ENCODE peak calls at places on chromosomes 13 and 19, in five cellular contexts. One of them, this sample, is unnamed.

GRCh38 chr19:23823952-23824389 is 65.3 kb upstream of the ZNF681 start:
- DNase-seq in esophagus squamous epithelium: no peak
- DNase-seq in body of pancreas: no peak
- DNase-seq in HCT116: no peak
- DNase-seq in ovary: no peak
- DNase-seq in this sample: no peak

GRCh38 chr19:3068071-3068470 is 5.8 kb upstream of the TLE5 start:
- DNase-seq in esophagus squamous epithelium: no peak
- DNase-seq in ovary: no peak
- DNase-seq in HCT116: no peak
- DNase-seq in body of pancreas: peak; percentile 76
- DNase-seq in this sample: no peak

GRCh38 chr19:34475975-34476594 is 5.5 kb upstream of the WTIP start:
- DNase-seq in esophagus squamous epithelium: no peak
- DNase-seq in body of pancreas: no peak
- DNase-seq in HCT116: no peak
- DNase-seq in ovary: no peak
- DNase-seq in this sample: no peak

GRCh38 chr19:18262917-18263316 is 11.3 kb downstream of the IQCN start:
- DNase-seq in HCT116: no peak
- DNase-seq in body of pancreas: no peak
- DNase-seq in esophagus squamous epithelium: no peak
- DNase-seq in ovary: peak; percentile 24
- DNase-seq in this sample: no peak

GRCh38 chr19:43984687-43985000 is 656 bp downstream of the ZNF155 start:
- DNase-seq in body of pancreas: no peak
- DNase-seq in esophagus squamous epithelium: no peak
- DNase-seq in HCT116: no peak
- DNase-seq in ovary: no peak
- DNase-seq in this sample: no peak

GRCh38 chr19:13748169-13748884 is 16.0 kb upstream of the MRI1 start:
- DNase-seq in HCT116: no peak
- DNase-seq in ovary: peak; percentile 54
- DNase-seq in body of pancreas: peak; percentile 38
- DNase-seq in esophagus squamous epithelium: no peak
- DNase-seq in this sample: no peak

GRCh38 chr13:49292742-49293498 is 45.2 kb downstream of the CDADC1 start:
- DNase-seq in esophagus squamous epithelium: no peak
- DNase-seq in HCT116: no peak
- DNase-seq in body of pancreas: peak; percentile 39
- DNase-seq in ovary: peak; percentile 83
- DNase-seq in this sample: peak; percentile 61

GRCh38 chr19:47479701-47480503 is 4.1 kb downstream of the KPTN start:
- DNase-seq in HCT116: no peak
- DNase-seq in ovary: no peak
- DNase-seq in body of pancreas: no peak
- DNase-seq in esophagus squamous epithelium: no peak
- DNase-seq in this sample: no peak

GRCh38 chr19:10773969-10774368 is 56.1 kb downstream of the DNM2 start:
- DNase-seq in ovary: no peak
- DNase-seq in HCT116: no peak
- DNase-seq in esophagus squamous epithelium: no peak
- DNase-seq in body of pancreas: no peak
- DNase-seq in this sample: no peak

GRCh38 chr13:106867249-106867648 is 299.3 kb upstream of the ARGLU1 start:
- DNase-seq in ovary: no peak
- DNase-seq in HCT116: no peak
- DNase-seq in body of pancreas: peak; percentile 12
- DNase-seq in esophagus squamous epithelium: no peak
- DNase-seq in this sample: no peak

GRCh38 chr13:20429682-20430081 is 96.0 kb downstream of the CRYL1 start:
- DNase-seq in body of pancreas: no peak
- DNase-seq in ovary: no peak
- DNase-seq in esophagus squamous epithelium: no peak
- DNase-seq in HCT116: no peak
- DNase-seq in this sample: peak; percentile 69

GRCh38 chr19:56162258-56162657 is 13.6 kb upstream of the GALP start:
- DNase-seq in ovary: no peak
- DNase-seq in HCT116: no peak
- DNase-seq in esophagus squamous epithelium: no peak
- DNase-seq in body of pancreas: no peak
- DNase-seq in this sample: no peak

GRCh38 chr13:48142437-48142836 is 47.5 kb upstream of the MED4 start:
- DNase-seq in ovary: no peak
- DNase-seq in HCT116: no peak
- DNase-seq in esophagus squamous epithelium: no peak
- DNase-seq in body of pancreas: no peak
- DNase-seq in this sample: no peak

GRCh38 chr19:46725036-46725820 is 8.3 kb upstream of the PRKD2 start:
- DNase-seq in ovary: no peak
- DNase-seq in body of pancreas: no peak
- DNase-seq in HCT116: no peak
- DNase-seq in esophagus squamous epithelium: no peak
- DNase-seq in this sample: no peak

GRCh38 chr19:1450735-1451669 is 1.1 kb downstream of the APC2 start:
- DNase-seq in HCT116: no peak
- DNase-seq in ovary: no peak
- DNase-seq in body of pancreas: no peak
- DNase-seq in esophagus squamous epithelium: no peak
- DNase-seq in this sample: no peak

GRCh38 chr19:45863840-45864628 is at the start of gene FOXA3:
- DNase-seq in ovary: peak; percentile 23
- DNase-seq in HCT116: no peak
- DNase-seq in body of pancreas: peak; percentile 82
- DNase-seq in esophagus squamous epithelium: no peak
- DNase-seq in this sample: peak; percentile 85

GRCh38 chr19:2624537-2625091 is 77.9 kb downstream of the GNG7 start:
- DNase-seq in body of pancreas: peak; percentile 70
- DNase-seq in HCT116: no peak
- DNase-seq in esophagus squamous epithelium: no peak
- DNase-seq in ovary: no peak
- DNase-seq in this sample: peak; percentile 76

GRCh38 chr13:109576331-109576813 is 210.0 kb downstream of the IRS2 start:
- DNase-seq in body of pancreas: no peak
- DNase-seq in HCT116: no peak
- DNase-seq in ovary: no peak
- DNase-seq in esophagus squamous epithelium: no peak
- DNase-seq in this sample: no peak

GRCh38 chr13:48621056-48621455 is 32.7 kb upstream of the CYSLTR2 start:
- DNase-seq in HCT116: no peak
- DNase-seq in ovary: no peak
- DNase-seq in body of pancreas: no peak
- DNase-seq in esophagus squamous epithelium: no peak
- DNase-seq in this sample: no peak

GRCh38 chr19:46288896-46289588 is 7.8 kb upstream of the HIF3A start:
- DNase-seq in esophagus squamous epithelium: no peak
- DNase-seq in body of pancreas: no peak
- DNase-seq in ovary: peak; percentile 33
- DNase-seq in HCT116: no peak
- DNase-seq in this sample: no peak

GRCh38 chr13:65310663-65311328 is 1919.3 kb downstream of the PCDH9 start:
- DNase-seq in HCT116: no peak
- DNase-seq in ovary: no peak
- DNase-seq in esophagus squamous epithelium: no peak
- DNase-seq in body of pancreas: no peak
- DNase-seq in this sample: no peak

GRCh38 chr19:46350758-46351159 is 3.9 kb downstream of the PPP5C start:
- DNase-seq in ovary: no peak
- DNase-seq in HCT116: no peak
- DNase-seq in esophagus squamous epithelium: no peak
- DNase-seq in body of pancreas: peak; percentile 63
- DNase-seq in this sample: peak; percentile 49

GRCh38 chr19:16266586-16266942 is 58.1 kb upstream of the KLF2 start:
- DNase-seq in HCT116: no peak
- DNase-seq in esophagus squamous epithelium: no peak
- DNase-seq in ovary: no peak
- DNase-seq in body of pancreas: no peak
- DNase-seq in this sample: no peak

GRCh38 chr19:20422616-20423205 is 142.9 kb downstream of the ZNF737 start:
- DNase-seq in body of pancreas: no peak
- DNase-seq in esophagus squamous epithelium: no peak
- DNase-seq in HCT116: no peak
- DNase-seq in ovary: peak; percentile 29
- DNase-seq in this sample: no peak

GRCh38 chr13:113897161-113897560 is 33.3 kb upstream of the GAS6 start:
- DNase-seq in body of pancreas: no peak
- DNase-seq in ovary: no peak
- DNase-seq in HCT116: no peak
- DNase-seq in esophagus squamous epithelium: no peak
- DNase-seq in this sample: no peak

GRCh38 chr13:44797685-44798084 is 191.6 kb downstream of the NUFIP1 start:
- DNase-seq in body of pancreas: no peak
- DNase-seq in HCT116: no peak
- DNase-seq in esophagus squamous epithelium: no peak
- DNase-seq in ovary: no peak
- DNase-seq in this sample: no peak

GRCh38 chr13:70884196-70884595 is 775.9 kb upstream of the KLHL1 start:
- DNase-seq in ovary: no peak
- DNase-seq in HCT116: no peak
- DNase-seq in esophagus squamous epithelium: no peak
- DNase-seq in body of pancreas: no peak
- DNase-seq in this sample: no peak

GRCh38 chr13:44322928-44323327 is 50.7 kb upstream of the SERP2 start:
- DNase-seq in esophagus squamous epithelium: no peak
- DNase-seq in body of pancreas: no peak
- DNase-seq in ovary: no peak
- DNase-seq in HCT116: no peak
- DNase-seq in this sample: no peak

GRCh38 chr13:97225533-97225932 is 3.4 kb downstream of the MBNL2 start:
- DNase-seq in ovary: no peak
- DNase-seq in HCT116: no peak
- DNase-seq in body of pancreas: no peak
- DNase-seq in esophagus squamous epithelium: no peak
- DNase-seq in this sample: no peak

GRCh38 chr19:55304279-55304978 is 20.6 kb downstream of the BRSK1 start:
- DNase-seq in esophagus squamous epithelium: no peak
- DNase-seq in body of pancreas: no peak
- DNase-seq in HCT116: no peak
- DNase-seq in ovary: peak; percentile 45
- DNase-seq in this sample: peak; percentile 45

GRCh38 chr13:27137759-27138158 is 33.9 kb downstream of the USP12 start:
- DNase-seq in body of pancreas: no peak
- DNase-seq in HCT116: no peak
- DNase-seq in ovary: no peak
- DNase-seq in esophagus squamous epithelium: no peak
- DNase-seq in this sample: no peak

DNA sequence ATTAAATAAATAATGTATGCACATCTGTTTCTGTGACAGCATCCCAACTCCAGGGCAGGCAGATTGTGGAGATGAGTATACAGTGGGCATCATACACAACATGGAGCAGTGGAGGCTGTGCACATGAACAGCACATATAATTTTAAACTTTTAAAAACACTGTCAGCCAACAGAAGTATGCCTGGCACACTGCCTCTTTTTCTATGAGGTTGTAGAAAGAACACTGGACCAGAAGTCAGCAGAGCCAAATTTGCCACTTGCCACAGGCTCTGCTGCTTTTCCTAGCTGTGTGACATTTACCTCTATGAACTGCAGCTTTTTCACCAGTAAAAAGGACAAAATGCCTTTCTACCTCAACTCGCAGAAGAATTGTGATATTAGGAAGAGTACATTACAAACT is 118.7 kb downstream of the FRY start:
- DNase-seq in ovary: no peak
- DNase-seq in body of pancreas: no peak
- DNase-seq in HCT116: no peak
- DNase-seq in esophagus squamous epithelium: no peak
- DNase-seq in this sample: no peak
- H3K27ac ChIP-seq in ovary: no peak overlapping the region
- H3K27ac ChIP-seq in body of pancreas: no peak overlapping the region
- H3K27ac ChIP-seq in HCT116: no peak overlapping the region
- H3K27ac ChIP-seq in esophagus squamous epithelium: no peak overlapping the region
- H3K27ac ChIP-seq in this sample: no peak overlapping the region

GRCh38 chr19:48842744-48843162 is 6.5 kb upstream of the HSD17B14 start:
- DNase-seq in esophagus squamous epithelium: no peak
- DNase-seq in ovary: peak; percentile 69
- DNase-seq in body of pancreas: peak; percentile 40
- DNase-seq in HCT116: peak; percentile 46
- DNase-seq in this sample: no peak
- TF ChIP-seq CTCF in esophagus squamous epithelium: peak; percentile 68
- TF ChIP-seq CTCF in ovary: peak; percentile 80
- TF ChIP-seq CTCF in body of pancreas: peak; percentile 66
- TF ChIP-seq CTCF in HCT116: peak; percentile 75
- TF ChIP-seq CTCF in this sample: peak; percentile 73

DNA sequence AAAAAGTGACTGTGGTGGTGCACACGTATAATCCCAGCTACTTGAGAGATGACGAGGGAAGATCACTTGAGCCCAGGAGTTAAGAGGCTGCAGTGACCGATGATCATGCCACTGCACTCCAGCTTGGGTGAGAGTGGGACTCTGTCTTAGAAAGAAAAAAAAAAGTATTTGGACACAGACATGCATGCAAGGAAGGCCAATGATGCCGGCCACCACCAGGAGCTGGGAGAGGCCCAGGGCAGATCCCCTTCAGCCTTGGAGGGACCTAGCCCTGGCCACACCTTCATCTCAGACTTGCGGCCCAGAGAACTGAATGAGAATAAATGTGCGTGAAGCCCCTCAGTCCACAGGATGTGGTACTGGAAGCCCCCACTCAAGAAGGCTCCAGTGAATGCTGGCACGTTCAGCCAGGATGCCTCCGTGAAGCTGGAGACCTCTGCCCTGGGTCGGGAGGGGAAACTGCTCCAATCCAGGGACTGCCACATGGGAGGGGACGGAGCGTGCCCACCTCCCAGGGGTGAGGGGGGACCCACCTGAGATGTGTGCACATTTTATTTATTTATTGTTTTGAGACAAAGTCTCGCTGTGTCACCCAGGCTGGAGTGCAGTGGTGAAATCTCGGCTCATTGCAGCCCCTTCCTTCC is 14.6 kb downstream of the TNFAIP8L1 start:
- DNase-seq in ovary: no peak
- DNase-seq in esophagus squamous epithelium: no peak
- DNase-seq in HCT116: no peak
- DNase-seq in body of pancreas: no peak
- DNase-seq in this sample: no peak
- TF ChIP-seq POLR2A in ovary: no peak
- TF ChIP-seq POLR2A in esophagus squamous epithelium: no peak
- TF ChIP-seq POLR2A in HCT116: no peak
- TF ChIP-seq POLR2A in body of pancreas: no peak
- TF ChIP-seq POLR2A in this sample: no peak

DNA sequence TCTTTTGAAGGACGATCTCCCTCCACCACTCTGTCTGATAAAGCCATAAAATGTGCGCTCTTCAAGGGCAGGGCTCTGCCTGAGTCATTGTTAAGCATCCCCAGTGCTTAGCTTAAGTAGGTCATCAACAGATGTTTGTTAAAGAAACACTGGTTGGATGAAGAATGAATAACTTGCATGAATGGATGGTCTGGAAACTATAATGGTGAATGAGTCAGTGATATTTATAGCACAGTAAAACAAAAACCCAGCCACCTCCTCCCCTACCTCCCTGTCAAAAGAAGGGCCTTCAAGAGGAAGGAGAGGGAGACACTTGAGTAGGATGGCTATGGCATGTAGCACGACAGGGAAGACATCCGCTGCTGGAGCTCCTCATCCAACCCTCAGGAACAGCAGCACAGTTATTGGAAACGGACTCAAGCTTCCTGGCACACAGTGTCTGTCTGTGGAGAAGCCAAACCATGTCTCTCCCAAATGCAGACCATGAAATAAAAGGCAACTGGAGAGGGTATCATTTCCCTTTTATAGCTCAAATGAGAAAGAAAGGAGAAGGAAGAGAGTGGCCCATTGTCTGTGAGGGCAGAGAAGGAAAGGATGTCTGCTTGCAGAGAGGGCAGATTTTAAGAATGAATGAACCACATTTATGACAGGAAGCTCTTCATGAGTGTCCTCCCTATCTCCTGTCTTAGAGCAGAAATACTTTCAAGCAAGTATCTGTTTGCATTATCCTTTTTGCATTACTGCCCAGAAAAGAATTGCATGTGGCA is 183.4 kb upstream of the UBL3 start:
- DNase-seq in body of pancreas: no peak
- DNase-seq in ovary: no peak
- DNase-seq in HCT116: no peak
- DNase-seq in esophagus squamous epithelium: no peak
- DNase-seq in this sample: no peak
- H3K27ac ChIP-seq in body of pancreas: no peak overlapping the region
- H3K27ac ChIP-seq in ovary: no peak overlapping the region
- H3K27ac ChIP-seq in HCT116: no peak overlapping the region
- H3K27ac ChIP-seq in esophagus squamous epithelium: no peak overlapping the region
- H3K27ac ChIP-seq in this sample: no peak overlapping the region

This sample was measured in right lobe of liver.